ENCODE peak calls at places on chromosomes 11 and 22, in ten cellular contexts. Q is CD4-positive, CD25-positive, alpha-beta regulatory T cell; L is uterus; Z is CD8-positive, alpha-beta memory T cell; E is transverse colon; A is coronary artery; F is kidney; B is left ventricle myocardium inferior; H is adrenal gland; V is effector memory CD4-positive, alpha-beta T cell. D is an unnamed sample.

GRCh38 chr11:66015094-66015881 is 3.5 kb downstream of the CST6 start:
- DNase-seq in Q (no peak), L (no peak), Z (no peak), E (no peak), A (peak), F (peak), B (peak), H (no peak), V (no peak), D (no peak)

GRCh38 chr11:69344570-69345145 is 50.7 kb downstream of the MYEOV start:
- DNase-seq in Q (no peak), L (no peak), Z (no peak), E (no peak), A (peak), F (no peak), B (no peak), H (no peak), V (no peak), D (no peak)

GRCh38 chr11:119863811-119864601 is 135.0 kb upstream of the NECTIN1 start:
- DNase-seq in Q (no peak), L (no peak), Z (no peak), E (peak), A (no peak), F (no peak), B (no peak), H (no peak), V (no peak), D (no peak)

GRCh38 chr11:3001496-3001895 is 9.4 kb upstream of the NAP1L4 start:
- DNase-seq in Q (no peak), L (no peak), Z (no peak), E (no peak), A (peak), F (no peak), B (peak), H (peak), V (no peak), D (peak)

GRCh38 chr11:10669258-10670033 is 24.1 kb downstream of the IRAG1 start:
- DNase-seq in Q (no peak), L (peak), Z (no peak), E (no peak), A (no peak), F (no peak), B (no peak), H (peak), V (no peak), D (no peak)

GRCh38 chr11:134050541-134051383 is 18.1 kb upstream of the JAM3 start:
- DNase-seq in Q (peak), L (peak), Z (peak), E (peak), A (peak), F (peak), B (peak), H (peak), V (peak), D (peak)

GRCh38 chr22:27919943-27920755 is 1.1 kb upstream of the PITPNB start:
- DNase-seq in Q (no peak), L (peak), Z (no peak), E (no peak), A (peak), F (no peak), B (no peak), H (no peak), V (no peak), D (no peak)

GRCh38 chr11:94553938-94554337 is 10.2 kb downstream of the FUT4 start:
- DNase-seq in Q (no peak), L (no peak), Z (no peak), E (no peak), A (no peak), F (no peak), B (no peak), H (no peak), V (no peak), D (no peak)

GRCh38 chr11:16217631-16218030 is 138.7 kb downstream of the SOX6 start:
- DNase-seq in Q (no peak), L (no peak), Z (no peak), E (no peak), A (no peak), F (no peak), B (no peak), H (no peak), V (no peak), D (no peak)

GRCh38 chr22:22882033-22882717 is 5.4 kb upstream of the IGLL5 start:
- DNase-seq in Q (peak), L (no peak), Z (no peak), E (peak), A (peak), F (peak), B (no peak), H (no peak), V (no peak), D (no peak)

GRCh38 chr11:33642461-33643166 is 58.0 kb downstream of the C11orf91 start:
- DNase-seq in Q (no peak), L (no peak), Z (no peak), E (no peak), A (no peak), F (no peak), B (no peak), H (no peak), V (no peak), D (no peak)

GRCh38 chr11:102111787-102112653 is 1.8 kb downstream of the YAP1 start:
- DNase-seq in Q (peak), L (peak), Z (peak), E (peak), A (peak), F (no peak), B (no peak), H (peak), V (no peak), D (no peak)

GRCh38 chr11:2583605-2583958 is 116.2 kb downstream of the KCNQ1OT1 start:
- DNase-seq in Q (no peak), L (no peak), Z (no peak), E (no peak), A (no peak), F (peak), B (peak), H (no peak), V (no peak), D (no peak)

GRCh38 chr22:44571566-44572413 is 73.8 kb upstream of the RTL6 start:
- DNase-seq in Q (no peak), L (no peak), Z (no peak), E (no peak), A (no peak), F (no peak), B (no peak), H (no peak), V (no peak), D (no peak)

GRCh38 chr11:114085965-114086364 is 26.5 kb downstream of the ZBTB16 start:
- DNase-seq in Q (no peak), L (no peak), Z (no peak), E (peak), A (no peak), F (no peak), B (no peak), H (no peak), V (no peak), D (no peak)

GRCh38 chr11:5204787-5205186 is 4.3 kb upstream of the OR51V1 start:
- DNase-seq in Q (peak), L (no peak), Z (no peak), E (no peak), A (no peak), F (no peak), B (no peak), H (no peak), V (no peak), D (no peak)

GRCh38 chr11:12694182-12694531 is 19.9 kb downstream of the TEAD1 start:
- DNase-seq in Q (no peak), L (no peak), Z (no peak), E (peak), A (no peak), F (no peak), B (no peak), H (peak), V (no peak), D (no peak)

GRCh38 chr11:13238879-13239514 is 38.6 kb upstream of the BMAL1 start:
- DNase-seq in Q (peak), L (peak), Z (peak), E (peak), A (no peak), F (no peak), B (peak), H (peak), V (peak), D (no peak)

GRCh38 chr11:9130297-9130696 is 38.9 kb upstream of the SCUBE2 start:
- DNase-seq in Q (no peak), L (no peak), Z (no peak), E (no peak), A (no peak), F (no peak), B (no peak), H (no peak), V (no peak), D (no peak)

GRCh38 chr11:32229566-32230240 is 138.8 kb downstream of the RCN1 start:
- DNase-seq in Q (no peak), L (no peak), Z (no peak), E (no peak), A (no peak), F (no peak), B (no peak), H (no peak), V (no peak), D (no peak)

GRCh38 chr11:10824888-10825287 is 16.2 kb upstream of the EIF4G2 start:
- DNase-seq in Q (peak), L (no peak), Z (no peak), E (no peak), A (no peak), F (no peak), B (no peak), H (no peak), V (no peak), D (no peak)

GRCh38 chr11:108322666-108323065 is 99.8 kb downstream of the ATM start:
- DNase-seq in Q (no peak), L (no peak), Z (no peak), E (no peak), A (no peak), F (no peak), B (no peak), H (no peak), V (no peak), D (no peak)

GRCh38 chr11:23563591-23563990 is 703.3 kb upstream of the CCDC179 start:
- DNase-seq in Q (no peak), L (no peak), Z (no peak), E (no peak), A (no peak), F (no peak), B (no peak), H (no peak), V (no peak), D (no peak)

GRCh38 chr22:27474711-27475547 is 326.6 kb downstream of the MN1 start:
- DNase-seq in Q (no peak), L (peak), Z (no peak), E (no peak), A (no peak), F (no peak), B (no peak), H (peak), V (no peak), D (no peak)

GRCh38 chr11:66302656-66303055 is 11.0 kb downstream of the TMEM151A start:
- DNase-seq in Q (no peak), L (no peak), Z (no peak), E (no peak), A (no peak), F (no peak), B (no peak), H (no peak), V (no peak), D (no peak)

GRCh38 chr11:89613916-89614315 is 96.2 kb upstream of the TRIM77 start:
- DNase-seq in Q (no peak), L (no peak), Z (no peak), E (no peak), A (no peak), F (no peak), B (no peak), H (no peak), V (no peak), D (no peak)

GRCh38 chr22:45475063-45475747 is 27.5 kb upstream of the FBLN1 start:
- DNase-seq in Q (no peak), L (no peak), Z (no peak), E (no peak), A (no peak), F (no peak), B (no peak), H (no peak), V (no peak), D (no peak)

GRCh38 chr22:39277135-39277607 is 32.4 kb upstream of the PDGFB start:
- DNase-seq in Q (no peak), L (no peak), Z (no peak), E (no peak), A (no peak), F (no peak), B (no peak), H (no peak), V (no peak), D (no peak)

GRCh38 chr22:28538922-28539321 is 140.7 kb downstream of the TTC28 start:
- DNase-seq in Q (no peak), L (no peak), Z (no peak), E (no peak), A (no peak), F (no peak), B (no peak), H (no peak), V (no peak), D (no peak)

GRCh38 chr11:7261578-7261977 is 9.9 kb downstream of the SYT9 start:
- DNase-seq in Q (no peak), L (no peak), Z (no peak), E (no peak), A (no peak), F (no peak), B (no peak), H (no peak), V (no peak), D (no peak)

GRCh38 chr11:117045196-117045595 is 53.0 kb downstream of the SIK3 start:
- DNase-seq in Q (no peak), L (no peak), Z (no peak), E (peak), A (no peak), F (no peak), B (no peak), H (no peak), V (no peak), D (no peak)
- H3K27ac ChIP-seq in Q (no peak), L (no peak), Z (no peak), E (peak), A (no peak), F (peak), B (peak), H (no peak), V (no peak), D (peak)

DNA sequence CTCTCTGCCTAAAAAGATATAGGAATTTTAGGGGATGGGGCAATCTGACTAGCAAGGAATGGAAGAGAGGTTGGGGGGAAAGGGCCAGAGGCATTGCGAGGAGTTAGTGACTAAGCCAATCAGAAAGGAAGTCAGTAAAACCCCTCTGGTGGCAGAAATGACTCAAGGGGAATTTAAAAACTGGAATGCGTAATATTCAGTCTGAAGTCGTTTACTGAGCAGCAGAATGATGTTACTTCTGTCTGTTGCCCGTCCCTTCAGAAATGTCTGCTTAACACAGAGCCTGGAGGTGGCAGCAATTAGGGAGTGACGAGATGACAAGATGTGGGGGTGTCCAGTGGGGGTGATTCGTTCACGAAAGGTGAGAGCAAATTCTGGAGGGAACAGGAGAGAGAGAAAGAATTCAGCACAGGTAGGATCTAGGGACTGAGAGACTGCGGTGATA is 107.7 kb upstream of the CLMP start:
- DNase-seq in Q (peak), L (no peak), Z (no peak), E (no peak), A (no peak), F (no peak), B (no peak), H (no peak), V (no peak), D (no peak)
- H3K4me3 ChIP-seq in Q (peak), L (no peak), Z (no peak), E (no peak), A (no peak), F (no peak), B (no peak), H (no peak), V (no peak), D (no peak)

GRCh38 chr11:19530505-19530904 is 182.1 kb upstream of the NAV2 start:
- DNase-seq in Q (no peak), L (no peak), Z (no peak), E (no peak), A (no peak), F (no peak), B (no peak), H (no peak), V (no peak), D (no peak)

GRCh38 chr11:19525276-19525675 is 187.4 kb upstream of the NAV2 start:
- DNase-seq in Q (no peak), L (no peak), Z (no peak), E (no peak), A (no peak), F (no peak), B (no peak), H (no peak), V (no peak), D (no peak)

GRCh38 chr11:19525714-19526113 is 186.9 kb upstream of the NAV2 start:
- DNase-seq in Q (no peak), L (no peak), Z (no peak), E (no peak), A (no peak), F (no peak), B (no peak), H (no peak), V (no peak), D (no peak)

GRCh38 chr11:19524171-19524671 is 188.4 kb upstream of the NAV2 start:
- DNase-seq in Q (no peak), L (no peak), Z (no peak), E (no peak), A (no peak), F (peak), B (no peak), H (peak), V (no peak), D (peak)

GRCh38 chr11:19526119-19526518 is 186.5 kb upstream of the NAV2 start:
- DNase-seq in Q (no peak), L (no peak), Z (no peak), E (no peak), A (no peak), F (no peak), B (no peak), H (no peak), V (no peak), D (no peak)
- H3K27ac ChIP-seq in Q (no peak), L (no peak), Z (no peak), E (no peak), A (no peak), F (no peak), B (no peak), H (no peak), V (no peak), D (no peak)

GRCh38 chr11:83528225-83528624 is 242.1 kb upstream of the CCDC90B start:
- DNase-seq in Q (no peak), L (no peak), Z (no peak), E (no peak), A (no peak), F (no peak), B (no peak), H (no peak), V (no peak), D (no peak)
- H3K4me3 ChIP-seq in Q (no peak), L (no peak), Z (no peak), E (no peak), A (no peak), F (no peak), B (no peak), H (no peak), V (no peak), D (no peak)

DNA sequence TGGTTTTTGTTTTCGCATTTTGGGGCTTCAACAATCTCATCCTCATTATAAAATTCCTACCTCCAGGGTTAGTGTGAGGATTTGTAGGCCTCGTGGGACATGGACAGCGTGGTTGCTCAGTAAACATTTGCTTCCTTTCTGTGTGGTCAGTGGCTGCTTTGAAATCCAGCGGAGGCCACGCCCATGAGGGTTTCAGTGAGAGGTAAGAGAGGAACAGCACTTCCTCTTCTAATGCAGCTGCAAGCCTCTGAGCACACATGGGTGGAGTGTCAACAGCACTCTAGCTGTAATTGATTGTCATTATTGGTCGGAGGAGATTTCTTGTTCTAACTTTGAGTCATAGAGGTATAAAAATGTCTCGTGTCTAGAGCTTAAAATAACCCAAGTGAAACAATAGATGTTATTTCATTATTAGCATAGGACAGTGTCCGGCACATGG is 6.0 kb upstream of the ARHGAP42 start:
- DNase-seq in Q (peak), L (peak), Z (peak), E (peak), A (no peak), F (no peak), B (peak), H (peak), V (no peak), D (no peak)
- H3K27ac ChIP-seq in Q (no peak), L (no peak), Z (no peak), E (no peak), A (no peak), F (no peak), B (no peak), H (no peak), V (no peak), D (no peak)

GRCh38 chr11:18229501-18229900 is 7.1 kb downstream of the SAA4 start:
- DNase-seq in Q (no peak), L (no peak), Z (no peak), E (no peak), A (no peak), F (no peak), B (no peak), H (no peak), V (no peak), D (no peak)
- H3K4me3 ChIP-seq in Q (no peak), L (no peak), Z (no peak), E (no peak), A (no peak), F (no peak), B (no peak), H (no peak), V (no peak), D (no peak)

GRCh38 chr11:96309643-96310017 is 33.4 kb downstream of the MAML2 start:
- DNase-seq in Q (no peak), L (no peak), Z (no peak), E (no peak), A (no peak), F (no peak), B (no peak), H (no peak), V (no peak), D (no peak)

GRCh38 chr11:96307748-96308133 is 35.3 kb downstream of the MAML2 start:
- DNase-seq in Q (no peak), L (no peak), Z (no peak), E (no peak), A (no peak), F (no peak), B (no peak), H (no peak), V (no peak), D (no peak)

GRCh38 chr11:96311120-96311568 is 31.9 kb downstream of the MAML2 start:
- DNase-seq in Q (no peak), L (no peak), Z (no peak), E (no peak), A (no peak), F (no peak), B (no peak), H (no peak), V (no peak), D (no peak)

GRCh38 chr11:96309001-96309642 is 33.9 kb downstream of the MAML2 start:
- DNase-seq in Q (no peak), L (no peak), Z (no peak), E (no peak), A (no peak), F (no peak), B (no peak), H (no peak), V (no peak), D (no peak)

GRCh38 chr11:96310236-96310635 is 32.8 kb downstream of the MAML2 start:
- DNase-seq in Q (no peak), L (no peak), Z (no peak), E (no peak), A (no peak), F (no peak), B (no peak), H (no peak), V (no peak), D (no peak)
- H3K27ac ChIP-seq in Q (no peak), L (no peak), Z (no peak), E (no peak), A (no peak), F (no peak), B (no peak), H (no peak), V (no peak), D (no peak)